ENCODE peak calls at places on chromosomes 11 and 22, in nine cellular contexts. One of them, this sample, is unnamed.

GRCh38 chr11:70167723-70168404 is 35.2 kb upstream of the FADD start:
- ATAC-seq in right cardiac atrium: peak
- ATAC-seq in CD4-positive, CD25-positive, alpha-beta regulatory T cell: no peak
- ATAC-seq in lower lobe of right lung: peak
- ATAC-seq in aorta: no peak
- ATAC-seq in Panc1: no peak
- ATAC-seq in gastrocnemius medialis: no peak
- ATAC-seq in CD8-positive, alpha-beta T cell: no peak
- ATAC-seq in left lung: no peak
- ATAC-seq in this sample: no peak

GRCh38 chr11:30487200-30487898 is 98.8 kb downstream of the MPPED2 start:
- ATAC-seq in right cardiac atrium: peak
- ATAC-seq in CD4-positive, CD25-positive, alpha-beta regulatory T cell: peak
- ATAC-seq in lower lobe of right lung: peak
- ATAC-seq in aorta: peak
- ATAC-seq in Panc1: no peak
- ATAC-seq in gastrocnemius medialis: peak
- ATAC-seq in CD8-positive, alpha-beta T cell: no peak
- ATAC-seq in left lung: peak
- ATAC-seq in this sample: peak

GRCh38 chr11:392102-392777 is 1.8 kb upstream of the PKP3 start:
- ATAC-seq in right cardiac atrium: no peak
- ATAC-seq in CD4-positive, CD25-positive, alpha-beta regulatory T cell: no peak
- ATAC-seq in lower lobe of right lung: no peak
- ATAC-seq in aorta: peak
- ATAC-seq in Panc1: no peak
- ATAC-seq in gastrocnemius medialis: no peak
- ATAC-seq in CD8-positive, alpha-beta T cell: no peak
- ATAC-seq in left lung: no peak
- ATAC-seq in this sample: no peak

GRCh38 chr11:46357483-46357936 is 10.2 kb downstream of the DGKZ start:
- ATAC-seq in right cardiac atrium: no peak
- ATAC-seq in CD4-positive, CD25-positive, alpha-beta regulatory T cell: no peak
- ATAC-seq in lower lobe of right lung: peak
- ATAC-seq in aorta: no peak
- ATAC-seq in Panc1: peak
- ATAC-seq in gastrocnemius medialis: no peak
- ATAC-seq in CD8-positive, alpha-beta T cell: no peak
- ATAC-seq in left lung: peak
- ATAC-seq in this sample: no peak

GRCh38 chr11:75476716-75477613 is 44.0 kb upstream of the KLHL35 start:
- ATAC-seq in right cardiac atrium: no peak
- ATAC-seq in CD4-positive, CD25-positive, alpha-beta regulatory T cell: no peak
- ATAC-seq in lower lobe of right lung: peak
- ATAC-seq in aorta: no peak
- ATAC-seq in Panc1: no peak
- ATAC-seq in gastrocnemius medialis: peak
- ATAC-seq in CD8-positive, alpha-beta T cell: no peak
- ATAC-seq in left lung: peak
- ATAC-seq in this sample: no peak

GRCh38 chr11:122107566-122107965 is 8.4 kb downstream of the BLID start:
- ATAC-seq in right cardiac atrium: peak
- ATAC-seq in CD4-positive, CD25-positive, alpha-beta regulatory T cell: no peak
- ATAC-seq in lower lobe of right lung: no peak
- ATAC-seq in aorta: no peak
- ATAC-seq in Panc1: no peak
- ATAC-seq in gastrocnemius medialis: peak
- ATAC-seq in CD8-positive, alpha-beta T cell: no peak
- ATAC-seq in left lung: no peak
- ATAC-seq in this sample: no peak

GRCh38 chr11:66637557-66638176 is 836 bp upstream of the RBM4 start:
- ATAC-seq in right cardiac atrium: peak
- ATAC-seq in CD4-positive, CD25-positive, alpha-beta regulatory T cell: no peak
- ATAC-seq in lower lobe of right lung: no peak
- ATAC-seq in aorta: peak
- ATAC-seq in Panc1: peak
- ATAC-seq in gastrocnemius medialis: peak
- ATAC-seq in CD8-positive, alpha-beta T cell: no peak
- ATAC-seq in left lung: peak
- ATAC-seq in this sample: no peak

GRCh38 chr11:83004855-83005556 is 66.7 kb downstream of the RAB30 start:
- ATAC-seq in right cardiac atrium: no peak
- ATAC-seq in CD4-positive, CD25-positive, alpha-beta regulatory T cell: no peak
- ATAC-seq in lower lobe of right lung: no peak
- ATAC-seq in aorta: no peak
- ATAC-seq in Panc1: no peak
- ATAC-seq in gastrocnemius medialis: peak
- ATAC-seq in CD8-positive, alpha-beta T cell: no peak
- ATAC-seq in left lung: no peak
- ATAC-seq in this sample: no peak

GRCh38 chr11:1302461-1303073 is 6.9 kb downstream of the TOLLIP start:
- ATAC-seq in right cardiac atrium: no peak
- ATAC-seq in CD4-positive, CD25-positive, alpha-beta regulatory T cell: no peak
- ATAC-seq in lower lobe of right lung: no peak
- ATAC-seq in aorta: no peak
- ATAC-seq in Panc1: no peak
- ATAC-seq in gastrocnemius medialis: no peak
- ATAC-seq in CD8-positive, alpha-beta T cell: no peak
- ATAC-seq in left lung: peak
- ATAC-seq in this sample: no peak

GRCh38 chr11:2663506-2663905 is 36.3 kb downstream of the KCNQ1OT1 start:
- ATAC-seq in right cardiac atrium: no peak
- ATAC-seq in CD4-positive, CD25-positive, alpha-beta regulatory T cell: no peak
- ATAC-seq in lower lobe of right lung: no peak
- ATAC-seq in aorta: no peak
- ATAC-seq in Panc1: no peak
- ATAC-seq in gastrocnemius medialis: no peak
- ATAC-seq in CD8-positive, alpha-beta T cell: no peak
- ATAC-seq in left lung: no peak
- ATAC-seq in this sample: no peak

GRCh38 chr11:223026-223789 is 12.9 kb downstream of the SIRT3 start:
- ATAC-seq in right cardiac atrium: no peak
- ATAC-seq in CD4-positive, CD25-positive, alpha-beta regulatory T cell: no peak
- ATAC-seq in lower lobe of right lung: peak
- ATAC-seq in aorta: no peak
- ATAC-seq in Panc1: no peak
- ATAC-seq in gastrocnemius medialis: no peak
- ATAC-seq in CD8-positive, alpha-beta T cell: no peak
- ATAC-seq in left lung: no peak
- ATAC-seq in this sample: peak

GRCh38 chr11:61785837-61786402 is 6.5 kb downstream of the TMEM258 start:
- ATAC-seq in right cardiac atrium: no peak
- ATAC-seq in CD4-positive, CD25-positive, alpha-beta regulatory T cell: no peak
- ATAC-seq in lower lobe of right lung: no peak
- ATAC-seq in aorta: no peak
- ATAC-seq in Panc1: no peak
- ATAC-seq in gastrocnemius medialis: no peak
- ATAC-seq in CD8-positive, alpha-beta T cell: no peak
- ATAC-seq in left lung: no peak
- ATAC-seq in this sample: no peak

GRCh38 chr11:8810331-8811301 is 100.4 kb upstream of the AKIP1 start:
- ATAC-seq in right cardiac atrium: peak
- ATAC-seq in CD4-positive, CD25-positive, alpha-beta regulatory T cell: no peak
- ATAC-seq in lower lobe of right lung: peak
- ATAC-seq in aorta: peak
- ATAC-seq in Panc1: peak
- ATAC-seq in gastrocnemius medialis: peak
- ATAC-seq in CD8-positive, alpha-beta T cell: no peak
- ATAC-seq in left lung: peak
- ATAC-seq in this sample: peak

GRCh38 chr11:62555464-62556092 is 9.0 kb upstream of the AHNAK start:
- ATAC-seq in right cardiac atrium: no peak
- ATAC-seq in CD4-positive, CD25-positive, alpha-beta regulatory T cell: peak
- ATAC-seq in lower lobe of right lung: peak
- ATAC-seq in aorta: no peak
- ATAC-seq in Panc1: no peak
- ATAC-seq in gastrocnemius medialis: no peak
- ATAC-seq in CD8-positive, alpha-beta T cell: peak
- ATAC-seq in left lung: peak
- ATAC-seq in this sample: no peak

GRCh38 chr22:23574877-23575276 is 5.2 kb downstream of the IGLL1 start:
- ATAC-seq in right cardiac atrium: no peak
- ATAC-seq in CD4-positive, CD25-positive, alpha-beta regulatory T cell: no peak
- ATAC-seq in lower lobe of right lung: peak
- ATAC-seq in aorta: no peak
- ATAC-seq in Panc1: no peak
- ATAC-seq in gastrocnemius medialis: no peak
- ATAC-seq in CD8-positive, alpha-beta T cell: no peak
- ATAC-seq in left lung: no peak
- ATAC-seq in this sample: no peak
- H3K4me3 ChIP-seq in right cardiac atrium: no peak
- H3K4me3 ChIP-seq in CD4-positive, CD25-positive, alpha-beta regulatory T cell: no peak
- H3K4me3 ChIP-seq in lower lobe of right lung: no peak
- H3K4me3 ChIP-seq in aorta: no peak
- H3K4me3 ChIP-seq in Panc1: no peak
- H3K4me3 ChIP-seq in gastrocnemius medialis: no peak
- H3K4me3 ChIP-seq in CD8-positive, alpha-beta T cell: no peak
- H3K4me3 ChIP-seq in left lung: no peak
- H3K4me3 ChIP-seq in this sample: no peak

GRCh38 chr11:23997356-23997755 is 499.5 kb upstream of the LUZP2 start:
- ATAC-seq in right cardiac atrium: no peak
- ATAC-seq in CD4-positive, CD25-positive, alpha-beta regulatory T cell: no peak
- ATAC-seq in lower lobe of right lung: no peak
- ATAC-seq in aorta: no peak
- ATAC-seq in Panc1: no peak
- ATAC-seq in gastrocnemius medialis: no peak
- ATAC-seq in CD8-positive, alpha-beta T cell: no peak
- ATAC-seq in left lung: no peak
- ATAC-seq in this sample: no peak
- H3K4me3 ChIP-seq in right cardiac atrium: no peak
- H3K4me3 ChIP-seq in CD4-positive, CD25-positive, alpha-beta regulatory T cell: no peak
- H3K4me3 ChIP-seq in lower lobe of right lung: no peak
- H3K4me3 ChIP-seq in aorta: no peak
- H3K4me3 ChIP-seq in Panc1: no peak
- H3K4me3 ChIP-seq in gastrocnemius medialis: no peak
- H3K4me3 ChIP-seq in CD8-positive, alpha-beta T cell: no peak
- H3K4me3 ChIP-seq in left lung: no peak
- H3K4me3 ChIP-seq in this sample: no peak

GRCh38 chr11:6745018-6745417 is 26.8 kb downstream of the OR2AG2 start:
- ATAC-seq in right cardiac atrium: no peak
- ATAC-seq in CD4-positive, CD25-positive, alpha-beta regulatory T cell: no peak
- ATAC-seq in lower lobe of right lung: no peak
- ATAC-seq in aorta: no peak
- ATAC-seq in Panc1: no peak
- ATAC-seq in gastrocnemius medialis: no peak
- ATAC-seq in CD8-positive, alpha-beta T cell: no peak
- ATAC-seq in left lung: no peak
- ATAC-seq in this sample: no peak

GRCh38 chr11:6745465-6746015 is 26.2 kb downstream of the OR2AG2 start:
- ATAC-seq in right cardiac atrium: no peak
- ATAC-seq in CD4-positive, CD25-positive, alpha-beta regulatory T cell: no peak
- ATAC-seq in lower lobe of right lung: peak
- ATAC-seq in aorta: no peak
- ATAC-seq in Panc1: no peak
- ATAC-seq in gastrocnemius medialis: peak
- ATAC-seq in CD8-positive, alpha-beta T cell: peak
- ATAC-seq in left lung: no peak
- ATAC-seq in this sample: no peak

GRCh38 chr11:6747097-6747662 is 24.6 kb downstream of the OR2AG2 start:
- ATAC-seq in right cardiac atrium: no peak
- ATAC-seq in CD4-positive, CD25-positive, alpha-beta regulatory T cell: no peak
- ATAC-seq in lower lobe of right lung: no peak
- ATAC-seq in aorta: no peak
- ATAC-seq in Panc1: no peak
- ATAC-seq in gastrocnemius medialis: no peak
- ATAC-seq in CD8-positive, alpha-beta T cell: peak
- ATAC-seq in left lung: no peak
- ATAC-seq in this sample: no peak

GRCh38 chr11:6746626-6747025 is 25.1 kb downstream of the OR2AG2 start:
- ATAC-seq in right cardiac atrium: no peak
- ATAC-seq in CD4-positive, CD25-positive, alpha-beta regulatory T cell: peak
- ATAC-seq in lower lobe of right lung: peak
- ATAC-seq in aorta: no peak
- ATAC-seq in Panc1: no peak
- ATAC-seq in gastrocnemius medialis: no peak
- ATAC-seq in CD8-positive, alpha-beta T cell: peak
- ATAC-seq in left lung: no peak
- ATAC-seq in this sample: no peak

DNA sequence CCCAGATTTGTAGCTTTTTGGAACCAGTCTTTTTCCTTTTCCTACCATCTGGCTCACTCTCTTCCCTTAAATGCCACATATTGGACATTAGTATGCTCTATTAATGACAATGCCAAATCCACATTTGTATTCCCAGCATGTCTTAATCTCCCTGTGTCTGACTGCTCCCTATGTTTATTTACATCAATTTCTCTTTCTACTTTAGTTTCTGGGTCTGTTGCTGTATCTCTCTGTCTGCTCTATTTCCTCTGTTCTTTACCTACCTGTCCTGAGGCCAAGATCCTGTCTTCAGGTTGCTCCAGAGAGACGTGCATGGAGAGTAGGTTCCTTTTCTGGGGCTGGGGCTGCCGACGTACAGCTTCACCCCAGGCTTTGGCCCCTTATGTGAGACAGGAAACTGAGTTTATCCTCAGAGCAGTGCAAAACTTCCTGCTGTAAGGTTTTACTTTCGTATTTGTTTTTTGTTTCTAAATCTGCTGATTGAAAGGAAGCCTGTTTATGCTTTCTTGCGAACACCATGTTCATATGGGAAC is 25.6 kb downstream of the OR2AG2 start:
- ATAC-seq in right cardiac atrium: peak
- ATAC-seq in CD4-positive, CD25-positive, alpha-beta regulatory T cell: peak
- ATAC-seq in lower lobe of right lung: peak
- ATAC-seq in aorta: peak
- ATAC-seq in Panc1: no peak
- ATAC-seq in gastrocnemius medialis: peak
- ATAC-seq in CD8-positive, alpha-beta T cell: peak
- ATAC-seq in left lung: peak
- ATAC-seq in this sample: no peak
- H3K4me3 ChIP-seq in right cardiac atrium: peak
- H3K4me3 ChIP-seq in CD4-positive, CD25-positive, alpha-beta regulatory T cell: peak
- H3K4me3 ChIP-seq in lower lobe of right lung: peak
- H3K4me3 ChIP-seq in aorta: no peak
- H3K4me3 ChIP-seq in Panc1: no peak
- H3K4me3 ChIP-seq in gastrocnemius medialis: peak
- H3K4me3 ChIP-seq in CD8-positive, alpha-beta T cell: peak
- H3K4me3 ChIP-seq in left lung: peak
- H3K4me3 ChIP-seq in this sample: peak

DNA sequence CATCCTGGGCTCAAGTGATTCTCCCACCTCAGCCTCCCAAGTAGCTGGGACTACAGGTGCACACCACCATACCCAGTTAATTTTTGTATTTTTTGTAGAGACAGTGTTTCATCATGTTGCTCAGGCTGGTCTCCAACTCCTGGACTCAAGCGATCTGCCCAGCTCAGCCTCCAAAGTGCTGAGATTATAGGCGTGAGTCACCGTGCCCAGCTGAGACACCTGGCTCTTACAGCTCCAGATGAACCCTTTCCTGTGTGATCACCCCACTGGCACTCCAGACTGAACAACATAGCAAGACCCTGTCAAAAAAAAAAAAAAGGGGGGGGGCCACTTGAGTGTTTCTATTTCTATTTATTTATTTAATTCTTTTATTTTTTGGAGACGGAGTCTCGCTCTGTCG is 1.0 kb upstream of the ADSL start:
- ATAC-seq in right cardiac atrium: no peak
- ATAC-seq in CD4-positive, CD25-positive, alpha-beta regulatory T cell: no peak
- ATAC-seq in lower lobe of right lung: no peak
- ATAC-seq in aorta: no peak
- ATAC-seq in Panc1: no peak
- ATAC-seq in gastrocnemius medialis: no peak
- ATAC-seq in CD8-positive, alpha-beta T cell: peak
- ATAC-seq in left lung: no peak
- ATAC-seq in this sample: no peak
- H3K4me3 ChIP-seq in right cardiac atrium: peak
- H3K4me3 ChIP-seq in CD4-positive, CD25-positive, alpha-beta regulatory T cell: no peak
- H3K4me3 ChIP-seq in lower lobe of right lung: peak
- H3K4me3 ChIP-seq in aorta: no peak
- H3K4me3 ChIP-seq in Panc1: peak
- H3K4me3 ChIP-seq in gastrocnemius medialis: peak
- H3K4me3 ChIP-seq in CD8-positive, alpha-beta T cell: no peak
- H3K4me3 ChIP-seq in left lung: peak
- H3K4me3 ChIP-seq in this sample: peak